ENCODE peak calls at places on chromosome 18, in seven cellular contexts. Q is naive B cell; B is osteoblast; M is HTR-8/SVneo; O is activated naive CD8-positive, alpha-beta T cell treated with anti-CD3 and anti-CD28 coated beads, Interleukin-2, amount 50 U/mL, for 24 hours; W is activated CD8-positive, alpha-beta memory T cell treated with anti-CD3 and anti-CD28 coated beads, Interleukin-2, amount 50 U/mL, for 4 hours; X is activated CD4-positive, alpha-beta T cell treated with anti-CD3 and anti-CD28 coated beads for 48 hours. A is an unnamed sample.

GRCh38 chr18:7878265-7879173 is 311.4 kb downstream of the PTPRM start:
- DNase-seq in W (no peak), Q (no peak), M (no peak), B (no peak), O (no peak), X (no peak), A (no peak)

GRCh38 chr18:49052891-49053644 is 102.3 kb upstream of the SMAD7 start:
- DNase-seq in Q (peak), W (no peak), B (peak), M (peak), X (no peak), O (peak), A (peak)

GRCh38 chr18:13639196-13639595 is 87.2 kb downstream of the FAM210A start:
- DNase-seq in W (no peak), O (no peak), B (peak), X (no peak), M (no peak), Q (no peak), A (no peak)

GRCh38 chr18:57436193-57436964 is 1.2 kb downstream of the ONECUT2 start:
- DNase-seq in O (peak), B (no peak), X (no peak), Q (no peak), M (no peak), W (no peak), A (no peak)

GRCh38 chr18:46174317-46175039 is 70.3 kb downstream of the HAUS1 start:
- DNase-seq in B (peak), M (no peak), O (peak), Q (peak), W (peak), X (peak), A (no peak)

GRCh38 chr18:363327-364115 is 95.7 kb upstream of the THOC1 start:
- DNase-seq in X (no peak), W (no peak), B (no peak), M (peak), Q (no peak), O (no peak), A (peak)

GRCh38 chr18:22032392-22032961 is 136.9 kb upstream of the GATA6 start:
- DNase-seq in M (peak), X (no peak), O (no peak), Q (no peak), B (peak), W (no peak), A (peak)

GRCh38 chr18:62885804-62886203 is 170.5 kb downstream of the PHLPP1 start:
- DNase-seq in M (no peak), O (no peak), B (no peak), Q (no peak), W (no peak), X (no peak), A (no peak)